ENCODE peak calls at places on chromosomes 5 and 9, in nine cellular contexts. T is lung; E is occipital lobe; S is progenitor cell of endocrine pancreas; A is NCI-H2081; I is effector memory CD4-positive, alpha-beta T cell; G is non-pigmented ciliary epithelial cell; R is epithelial cell of proximal tubule; N is HFFc6. J is an unnamed sample.
A peak's percentile ranks its signal among the peaks of the same experiment; 100 is the strongest.

GRCh38 chr9:111963995-111964394 is 67.4 kb downstream of the UGCG start:
- DNase-seq in T (no peak), E (no peak), S (no peak), A (no peak), I (no peak), G (no peak), R (no peak), N (no peak), J (no peak)

GRCh38 chr9:134617246-134617645 is 24.4 kb upstream of the COL5A1 start:
- DNase-seq in T (no peak), E (no peak), S (no peak), A (no peak), I (no peak), G (no peak), R (no peak), N (no peak), J (no peak)

GRCh38 chr5:66757219-66757833 is 161.1 kb downstream of the MAST4 start:
- DNase-seq in T (peak; percentile 49), E (no peak), S (no peak), A (peak; percentile 65), I (no peak), G (peak; percentile 31), R (no peak), N (peak; percentile 37), J (peak; percentile 6)

GRCh38 chr9:122816163-122816867 is 12.1 kb downstream of the PDCL start:
- DNase-seq in T (peak; percentile 35), E (no peak), S (no peak), A (no peak), I (peak; percentile 17), G (no peak), R (no peak), N (no peak), J (no peak)

GRCh38 chr5:129749101-129749500 is 1.2 kb downstream of the MINAR2 start:
- DNase-seq in T (no peak), E (no peak), S (no peak), A (no peak), I (no peak), G (no peak), R (no peak), N (no peak), J (no peak)

GRCh38 chr5:97838214-97838613 is 655.2 kb upstream of the RIOK2 start:
- DNase-seq in T (no peak), E (no peak), S (no peak), A (no peak), I (no peak), G (peak; percentile 94), R (peak; percentile 36), N (peak; percentile 93), J (peak; percentile 86)

GRCh38 chr5:107217721-107218130 is 453.0 kb downstream of the EFNA5 start:
- DNase-seq in T (peak; percentile 72), E (peak; percentile 67), S (no peak), A (peak; percentile 3), I (no peak), G (no peak), R (peak; percentile 7), N (no peak), J (no peak)

GRCh38 chr9:111984075-111984802 is 87.6 kb downstream of the UGCG start:
- DNase-seq in T (no peak), E (no peak), S (no peak), A (no peak), I (no peak), G (no peak), R (no peak), N (no peak), J (no peak)